ENCODE peak calls at places on chromosomes 3 and 15, in ten cellular contexts. M is stimulated activated CD4-positive, alpha-beta T cell treated with anti-CD3 and anti-CD28 coated beads, Interleukin-4, amount 100 ng/mL, for 48 hours; X is esophagus squamous epithelium; B is ELR; C is heart left ventricle; T is mammary epithelial cell; O is AG09309; A is MV-4-11; V is type B pancreatic cell; G is left ventricle myocardium superior. Q is an unnamed sample.

GRCh38 chr15:63987979-63988378 is 58.3 kb downstream of the DAPK2 start:
- DNase-seq in C (no peak), B (no peak), M (no peak), G (no peak), T (no peak), O (no peak), A (no peak), V (no peak), X (no peak), Q (no peak)

GRCh38 chr15:22258402-22259150 is 178.2 kb downstream of the OR4M2 start:
- DNase-seq in X (no peak), T (no peak), G (no peak), V (no peak), B (no peak), A (no peak), M (no peak), O (no peak), C (no peak), Q (no peak)

GRCh38 chr3:197010556-197011351 is 18.9 kb downstream of the MELTF start:
- DNase-seq in B (no peak), M (no peak), G (peak; percentile 59), C (peak; percentile 59), T (no peak), A (no peak), O (no peak), X (no peak), V (no peak), Q (no peak)

GRCh38 chr3:169510378-169510777 is 153.1 kb downstream of the MECOM start:
- DNase-seq in A (no peak), V (no peak), C (no peak), M (no peak), O (no peak), T (no peak), X (no peak), B (no peak), G (no peak), Q (no peak)

GRCh38 chr15:29322407-29322806 is 52.8 kb upstream of the NSMCE3 start:
- DNase-seq in G (no peak), C (no peak), X (no peak), B (no peak), M (no peak), T (no peak), V (no peak), O (no peak), A (no peak), Q (no peak)

GRCh38 chr3:126135398-126136076 is 44.8 kb downstream of the ALDH1L1 start:
- DNase-seq in O (no peak), T (no peak), G (no peak), B (no peak), V (peak; percentile 60), M (no peak), A (no peak), X (no peak), C (no peak), Q (peak; percentile 6)

GRCh38 chr15:67110400-67110799 is 45.0 kb downstream of the SMAD3 start:
- DNase-seq in C (peak; percentile 18), B (no peak), G (no peak), T (no peak), V (no peak), M (no peak), X (no peak), O (no peak), A (no peak), Q (no peak)

GRCh38 chr15:43376017-43376705 is 5.3 kb downstream of the TUBGCP4 start:
- DNase-seq in M (peak; percentile 21), X (no peak), B (peak; percentile 60), C (no peak), G (no peak), T (peak; percentile 24), O (no peak), A (no peak), V (no peak), Q (peak; percentile 59)

GRCh38 chr3:107394502-107394901 is 17.3 kb downstream of the CCDC54 start:
- DNase-seq in O (no peak), G (no peak), M (no peak), T (peak; percentile 29), C (no peak), V (no peak), X (no peak), A (no peak), B (no peak), Q (no peak)

GRCh38 chr3:141442421-141442820 is 44.4 kb upstream of the RASA2 start:
- DNase-seq in X (no peak), A (no peak), C (no peak), G (no peak), O (no peak), M (no peak), V (no peak), T (no peak), B (no peak), Q (no peak)

GRCh38 chr15:25170113-25170731 is 215.4 kb downstream of the SNRPN start:
- DNase-seq in O (no peak), M (no peak), T (no peak), G (peak; percentile 19), V (peak; percentile 60), C (peak; percentile 13), A (no peak), X (no peak), B (no peak), Q (no peak)

GRCh38 chr3:55565516-55565915 is 78.4 kb upstream of the WNT5A start:
- DNase-seq in V (no peak), O (no peak), A (no peak), B (no peak), M (no peak), C (no peak), T (no peak), G (no peak), X (no peak), Q (no peak)

GRCh38 chr3:72335458-72336050 is 512.7 kb downstream of the SHQ1 start:
- DNase-seq in V (no peak), O (no peak), M (no peak), G (no peak), C (no peak), A (no peak), B (no peak), T (no peak), X (no peak), Q (no peak)

GRCh38 chr3:13379191-13379830 is 40.8 kb downstream of the NUP210 start:
- DNase-seq in T (no peak), M (no peak), V (no peak), X (no peak), G (peak; percentile 40), A (peak; percentile 73), C (peak; percentile 67), B (peak; percentile 77), O (peak; percentile 41), Q (peak; percentile 78)

GRCh38 chr3:55984631-55985030 is 483.6 kb downstream of the ERC2 start:
- DNase-seq in X (no peak), B (peak; percentile 32), O (no peak), V (no peak), M (no peak), T (no peak), C (no peak), A (no peak), G (no peak), Q (no peak)

GRCh38 chr3:111904376-111905241 is 45.5 kb downstream of the PHLDB2 start:
- DNase-seq in O (peak; percentile 95), B (peak; percentile 94), C (no peak), T (peak; percentile 89), G (no peak), A (peak; percentile 67), V (no peak), X (no peak), M (no peak), Q (no peak)

GRCh38 chr3:71958533-71958932 is 173.6 kb upstream of the PROK2 start:
- DNase-seq in V (no peak), B (no peak), C (no peak), X (no peak), G (no peak), M (no peak), T (no peak), A (no peak), O (no peak), Q (no peak)

GRCh38 chr3:150680562-150680961 is 23.2 kb downstream of the ERICH6 start:
- DNase-seq in C (no peak), M (no peak), V (no peak), B (no peak), T (no peak), G (no peak), X (no peak), O (no peak), A (no peak), Q (no peak)

GRCh38 chr15:67563092-67563491 is 20.6 kb downstream of the MAP2K5 start:
- DNase-seq in O (no peak), X (no peak), T (no peak), V (no peak), M (no peak), C (no peak), B (no peak), G (no peak), A (no peak), Q (no peak)

GRCh38 chr15:88949734-88950400 is 36.7 kb upstream of the MFGE8 start:
- DNase-seq in C (no peak), A (peak; percentile 46), G (no peak), M (no peak), X (no peak), O (no peak), B (no peak), T (no peak), V (no peak), Q (no peak)

GRCh38 chr3:186432189-186432588 is 70.2 kb upstream of the DGKG start:
- DNase-seq in A (peak; percentile 24), T (peak; percentile 52), X (no peak), C (no peak), M (no peak), O (no peak), G (no peak), V (no peak), B (peak; percentile 88), Q (no peak)

GRCh38 chr3:30954431-30954830 is 60.0 kb upstream of the GADL1 start:
- DNase-seq in X (no peak), B (no peak), A (no peak), G (no peak), T (no peak), C (no peak), M (no peak), O (no peak), V (no peak), Q (no peak)

GRCh38 chr15:96343529-96344072 is 13.1 kb downstream of the NR2F2 start:
- DNase-seq in M (no peak), X (no peak), B (no peak), C (no peak), T (no peak), V (peak; percentile 66), O (no peak), G (no peak), A (no peak), Q (no peak)

GRCh38 chr15:50506121-50506520 is 40.3 kb downstream of the USP50 start:
- DNase-seq in C (no peak), O (no peak), G (no peak), V (no peak), T (no peak), B (no peak), X (no peak), A (no peak), M (no peak), Q (peak; percentile 64)

GRCh38 chr3:137263982-137264777 is 306.4 kb downstream of the IL20RB start:
- DNase-seq in A (no peak), O (no peak), G (peak; percentile 69), M (no peak), T (no peak), B (no peak), V (no peak), X (no peak), C (peak; percentile 58), Q (no peak)

GRCh38 chr15:72936237-72936636 is 116.0 kb upstream of the NEO1 start:
- DNase-seq in T (no peak), X (no peak), C (no peak), A (no peak), V (no peak), G (no peak), O (no peak), B (no peak), M (no peak), Q (no peak)

GRCh38 chr15:62128916-62129315 is 36.2 kb downstream of the C2CD4B start:
- DNase-seq in X (no peak), V (no peak), C (no peak), O (no peak), A (no peak), B (no peak), G (no peak), T (no peak), M (no peak), Q (no peak)

GRCh38 chr3:140395134-140396075 is 282.5 kb upstream of the TRIM42 start:
- DNase-seq in X (no peak), V (no peak), T (no peak), C (no peak), G (no peak), M (no peak), O (no peak), B (no peak), A (no peak), Q (no peak)